ENCODE peak calls at places on chromosomes 3 and 15, in six cellular contexts. D is activated T-cell treated with anti-CD3 and anti-CD28 coated beads for 4 hours, Q is thoracic aorta, X is HS-27A, P is HT1080, K is AG09309. S is an unnamed sample.

GRCh38 chr3:119809249-119810017 is 27.5 kb downstream of the NR1I2 start:
- DNase-seq in X (no peak), K (no peak), P (no peak), Q (no peak), D (no peak), S (peak; percentile 13)

GRCh38 chr15:91456251-91456718 is 356.2 kb downstream of the SV2B start:
- DNase-seq in P (peak; percentile 98), K (no peak), D (no peak), X (no peak), Q (no peak), S (peak; percentile 14)

GRCh38 chr3:111548060-111548459 is 6.1 kb downstream of the CD96 start:
- DNase-seq in Q (no peak), D (no peak), K (no peak), X (no peak), P (peak; percentile 40), S (peak; percentile 17)

GRCh38 chr3:71786551-71786950 is 1.6 kb upstream of the PROK2 start:
- DNase-seq in D (no peak), K (no peak), Q (no peak), X (no peak), P (no peak), S (peak; percentile 7)

GRCh38 chr3:47370887-47371697 is 9.7 kb upstream of the PTPN23 start:
- DNase-seq in K (no peak), D (peak; percentile 7), P (no peak), Q (no peak), X (no peak), S (peak; percentile 39)

GRCh38 chr15:37054336-37054735 is 46.0 kb downstream of the MEIS2 start:
- DNase-seq in X (no peak), P (no peak), K (no peak), D (no peak), Q (no peak), S (no peak)

GRCh38 chr3:8845641-8846040 is 76.2 kb upstream of the OXTR start:
- DNase-seq in P (peak; percentile 88), X (no peak), D (no peak), Q (no peak), K (no peak), S (peak; percentile 84)

GRCh38 chr3:52119056-52119455 is 35.2 kb downstream of the POC1A start:
- DNase-seq in Q (no peak), P (no peak), X (no peak), K (no peak), D (no peak), S (no peak)

GRCh38 chr15:75697523-75698398 is 14.9 kb downstream of the CSPG4 start:
- DNase-seq in D (no peak), P (no peak), Q (no peak), X (no peak), K (no peak), S (no peak)

GRCh38 chr3:172512363-172512762 is 10.9 kb downstream of the TNFSF10 start:
- DNase-seq in Q (peak; percentile 10), P (peak; percentile 36), D (peak; percentile 49), X (no peak), K (no peak), S (no peak)

GRCh38 chr15:76465728-76466127 is 129.2 kb downstream of the ISL2 start:
- DNase-seq in P (no peak), K (no peak), D (no peak), X (no peak), Q (no peak), S (no peak)

GRCh38 chr3:196654691-196655090 is 15.2 kb downstream of the NRROS start:
- DNase-seq in K (no peak), D (no peak), P (peak; percentile 79), X (no peak), Q (no peak), S (no peak)

GRCh38 chr3:182567666-182568065 is 225.6 kb upstream of the ATP11B start:
- DNase-seq in Q (no peak), D (no peak), P (peak; percentile 30), K (no peak), X (no peak), S (no peak)

GRCh38 chr3:79415351-79415750 is 352.4 kb downstream of the ROBO1 start:
- DNase-seq in D (no peak), K (no peak), P (no peak), Q (no peak), X (no peak), S (peak; percentile 13)

GRCh38 chr3:183428140-183429023 is at the start of gene MCF2L2:
- DNase-seq in Q (no peak), X (no peak), P (peak; percentile 50), D (peak; percentile 60), K (no peak), S (peak; percentile 64)

GRCh38 chr3:194761384-194761783 is 75.7 kb downstream of the FAM43A start:
- DNase-seq in P (no peak), X (no peak), K (no peak), Q (no peak), D (no peak), S (no peak)

GRCh38 chr15:78177447-78177873 is 28.3 kb downstream of the IDH3A start:
- DNase-seq in Q (no peak), P (peak; percentile 47), K (no peak), D (no peak), X (no peak), S (peak; percentile 51)

GRCh38 chr15:54197995-54198394 is 219.8 kb downstream of the UNC13C start:
- DNase-seq in K (no peak), D (no peak), Q (no peak), P (no peak), X (no peak), S (no peak)

GRCh38 chr15:67548532-67548852 is 6.0 kb downstream of the MAP2K5 start:
- DNase-seq in K (no peak), X (no peak), Q (no peak), P (no peak), D (no peak), S (no peak)

GRCh38 chr3:143343031-143343430 is 223.5 kb downstream of the CHST2 start:
- DNase-seq in P (no peak), X (no peak), K (no peak), Q (no peak), D (no peak), S (no peak)

GRCh38 chr15:78453447-78453846 is 15.4 kb downstream of the IREB2 start:
- DNase-seq in Q (no peak), K (no peak), P (no peak), D (no peak), X (no peak), S (no peak)

GRCh38 chr15:88382482-88382983 is 84.7 kb downstream of the MRPL46 start:
- DNase-seq in K (no peak), P (peak; percentile 46), X (peak; percentile 89), D (no peak), Q (no peak), S (peak; percentile 60)

GRCh38 chr15:47764666-47765065 is 47.4 kb downstream of the SEMA6D start:
- DNase-seq in Q (no peak), K (no peak), X (no peak), P (no peak), D (no peak), S (no peak)

GRCh38 chr3:45011756-45012441 is 14.2 kb upstream of the CLEC3B start:
- DNase-seq in P (no peak), D (no peak), K (peak; percentile 79), X (peak; percentile 92), Q (no peak), S (peak; percentile 97)

GRCh38 chr15:73941449-73941848 is 15.2 kb downstream of the LOXL1 start:
- DNase-seq in K (no peak), D (no peak), P (no peak), Q (no peak), X (no peak), S (no peak)

GRCh38 chr3:193656878-193657282 is 63.9 kb downstream of the OPA1 start:
- DNase-seq in D (no peak), P (no peak), K (no peak), Q (no peak), X (no peak), S (no peak)

GRCh38 chr15:85407421-85408269 is 27.2 kb downstream of the AKAP13 start:
- DNase-seq in K (peak; percentile 61), X (peak; percentile 78), Q (peak; percentile 19), P (peak; percentile 94), D (peak; percentile 11), S (peak; percentile 91)

GRCh38 chr15:90231028-90232017 is 2.4 kb downstream of the CIB1 start:
- DNase-seq in K (no peak), P (no peak), D (peak; percentile 50), Q (no peak), X (no peak), S (no peak)

GRCh38 chr3:185342458-185343169 is 20.3 kb upstream of the MAP3K13 start:
- DNase-seq in P (no peak), K (no peak), X (no peak), D (no peak), Q (no peak), S (no peak)

GRCh38 chr15:96838088-96838487 is 507.6 kb downstream of the NR2F2 start:
- DNase-seq in K (no peak), X (no peak), P (peak; percentile 42), Q (no peak), D (no peak), S (no peak)

GRCh38 chr3:42610978-42611377 is 10.5 kb downstream of the NKTR start:
- DNase-seq in K (no peak), X (no peak), D (no peak), P (no peak), Q (no peak), S (peak; percentile 21)

GRCh38 chr3:65672876-65673815 is 365.6 kb downstream of the MAGI1 start:
- DNase-seq in X (no peak), K (no peak), Q (no peak), D (no peak), P (peak; percentile 22), S (peak; percentile 70)

GRCh38 chr3:38722760-38723568 is 73.5 kb upstream of the SCN5A start:
- DNase-seq in D (no peak), P (no peak), X (no peak), K (peak; percentile 24), Q (no peak), S (peak; percentile 56)

GRCh38 chr15:85854345-85855097 is 59.8 kb upstream of the KLHL25 start:
- DNase-seq in K (peak; percentile 24), Q (no peak), P (peak; percentile 40), D (peak; percentile 34), X (no peak), S (peak; percentile 71)

GRCh38 chr3:12139111-12139511 is 19.6 kb downstream of the TIMP4 start:
- DNase-seq in Q (no peak), X (peak; percentile 17), P (peak; percentile 64), D (no peak), K (no peak), S (peak; percentile 64)

S was measured in GM23248.